ENCODE peak calls at places on chromosomes 6 and 20, in five cellular contexts. X is right atrium auricular region; Q is OCI-LY7; U is mesenchymal stem cell; I is CD4-positive, alpha-beta T cell. V is an unnamed sample.

GRCh38 chr6:39224058-39224457 is 5.2 kb downstream of the KCNK5 start:
- DNase-seq in X (no peak), Q (no peak), U (no peak), I (no peak), V (no peak)

GRCh38 chr20:53180928-53181362 is 208.8 kb downstream of the TSHZ2 start:
- DNase-seq in X (no peak), Q (no peak), U (no peak), I (no peak), V (no peak)

GRCh38 chr6:21597243-21597682 is 3.7 kb downstream of the SOX4 start:
- DNase-seq in X (no peak), Q (no peak), U (no peak), I (no peak), V (no peak)

GRCh38 chr6:49336514-49337131 is 126.4 kb downstream of the MMUT start:
- DNase-seq in X (no peak), Q (peak), U (peak), I (no peak), V (no peak)

GRCh38 chr6:26420607-26421235 is 18.6 kb downstream of the BTN3A1 start:
- DNase-seq in X (no peak), Q (peak), U (peak), I (no peak), V (no peak)

GRCh38 chr6:21612067-21612745 is 18.7 kb downstream of the SOX4 start:
- DNase-seq in X (no peak), Q (no peak), U (no peak), I (no peak), V (no peak)

GRCh38 chr6:42269553-42269952 is 51.9 kb upstream of the MRPS10 start:
- DNase-seq in X (no peak), Q (peak), U (no peak), I (no peak), V (no peak)

GRCh38 chr6:42692151-42692911 is 30.1 kb downstream of the PRPH2 start:
- DNase-seq in X (peak), Q (no peak), U (peak), I (no peak), V (no peak)

GRCh38 chr20:57579898-57580447 is 19.1 kb downstream of the PCK1 start:
- DNase-seq in X (no peak), Q (no peak), U (no peak), I (no peak), V (no peak)

DNA sequence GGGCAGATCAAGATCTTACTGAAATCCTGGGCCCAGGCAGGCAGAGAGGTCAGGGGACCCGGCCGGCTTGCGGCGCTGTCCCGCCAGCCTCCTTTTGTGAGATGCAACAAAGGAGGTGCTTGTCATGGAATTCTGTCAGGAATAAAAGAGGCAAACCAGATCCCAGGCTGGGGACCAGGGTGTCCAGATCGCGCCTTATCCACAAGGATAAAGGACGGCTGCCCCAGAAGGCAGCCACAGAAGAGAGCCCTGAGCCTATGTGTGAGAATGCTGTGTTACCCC is 42.6 kb upstream of the CDH22 start:
- DNase-seq in X (no peak), Q (no peak), U (no peak), I (no peak), V (no peak)
- H3K27ac ChIP-seq in X (no peak), Q (peak), U (peak), I (no peak), V (no peak)

DNA sequence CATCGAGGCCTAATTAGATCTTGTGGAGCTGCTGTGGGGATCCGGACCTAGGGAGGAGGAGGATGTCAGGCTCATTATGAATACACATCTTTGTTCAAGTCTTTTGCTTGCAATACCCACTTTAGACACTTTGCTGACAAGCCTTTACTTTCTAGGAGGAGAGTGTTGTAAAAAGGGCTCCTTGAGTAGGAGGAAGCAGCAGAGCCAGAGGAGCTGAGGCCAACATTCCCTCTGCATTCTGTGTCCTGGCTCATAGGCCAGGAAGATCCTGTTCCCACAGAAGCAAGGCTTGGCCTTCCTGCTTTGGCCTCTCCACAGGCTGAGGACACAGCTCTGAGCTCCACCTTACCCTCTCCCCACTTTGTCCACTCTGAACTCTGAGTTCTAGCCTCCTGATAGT is 67.1 kb downstream of the TPD52L1 start:
- DNase-seq in X (peak), Q (no peak), U (no peak), I (no peak), V (peak)
- H3K27ac ChIP-seq in X (peak), Q (no peak), U (peak), I (no peak), V (peak)

GRCh38 chr6:36370638-36371037 is 16.8 kb downstream of the ETV7 start:
- DNase-seq in X (no peak), Q (no peak), U (no peak), I (no peak), V (no peak)

GRCh38 chr6:36367743-36368142 is 19.7 kb downstream of the ETV7 start:
- DNase-seq in X (no peak), Q (no peak), U (no peak), I (no peak), V (no peak)

GRCh38 chr6:36368921-36369880 is 18.3 kb downstream of the ETV7 start:
- DNase-seq in X (no peak), Q (no peak), U (peak), I (no peak), V (no peak)

GRCh38 chr6:36371231-36371630 is 16.2 kb downstream of the ETV7 start:
- DNase-seq in X (no peak), Q (no peak), U (no peak), I (no peak), V (no peak)

DNA sequence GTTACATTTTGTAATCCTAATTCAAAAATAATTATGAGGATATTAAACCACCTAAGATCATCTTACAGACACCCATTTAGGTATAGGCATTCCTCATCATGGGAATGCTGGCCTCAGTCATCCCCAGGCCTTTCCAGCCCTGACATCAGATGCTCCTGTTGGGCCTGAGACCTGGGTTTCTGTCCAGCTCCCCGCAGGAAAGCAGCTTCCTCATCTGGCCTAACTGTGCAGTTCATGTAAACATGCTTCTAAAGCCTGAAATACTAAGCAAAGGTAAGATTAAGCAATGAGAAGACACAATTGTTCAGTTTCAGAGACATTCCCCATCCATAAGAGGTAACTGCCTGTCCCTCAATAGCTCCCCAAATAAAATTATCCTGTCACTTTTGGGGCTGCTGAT is 19.0 kb downstream of the ETV7 start:
- DNase-seq in X (no peak), Q (no peak), U (no peak), I (no peak), V (no peak)
- H3K27ac ChIP-seq in X (no peak), Q (no peak), U (no peak), I (no peak), V (peak)

DNA sequence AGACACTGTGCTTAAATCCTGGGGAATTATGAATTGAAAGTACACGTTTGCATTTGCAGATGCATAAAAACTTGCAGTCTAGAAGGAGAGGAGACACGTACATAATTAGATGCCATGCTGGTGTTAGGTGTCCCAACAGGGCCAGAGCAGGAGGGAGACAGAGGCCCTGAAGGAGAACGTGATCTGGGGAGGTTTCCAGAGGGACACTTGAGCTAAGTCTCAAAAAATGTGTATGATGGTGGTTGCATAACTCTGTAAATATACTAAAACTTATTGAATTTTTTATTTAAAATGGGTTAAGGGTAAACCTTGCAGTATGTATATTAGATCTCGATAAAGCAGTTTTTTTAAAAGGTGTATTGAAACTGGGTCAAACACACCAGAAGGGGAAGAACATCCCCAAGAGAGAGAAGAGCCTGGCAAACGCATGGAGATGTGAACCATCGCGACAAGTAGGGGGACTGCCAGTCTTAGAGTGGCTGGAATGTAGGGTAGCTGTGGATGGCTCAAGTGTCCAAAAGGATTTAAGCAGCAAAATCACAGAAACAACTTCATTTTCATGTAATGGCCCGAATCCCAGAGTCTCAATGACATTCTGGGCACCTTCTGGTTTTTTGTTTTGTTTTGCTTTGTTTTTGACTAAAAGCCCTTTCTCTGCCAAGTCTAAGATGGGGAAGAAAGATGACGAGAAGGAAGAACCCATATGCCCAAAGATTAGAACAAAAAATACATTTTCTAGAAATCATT is 15.3 kb downstream of the TRAF3IP2 start:
- DNase-seq in X (no peak), Q (no peak), U (no peak), I (no peak), V (no peak)
- H3K27ac ChIP-seq in X (peak), Q (no peak), U (no peak), I (no peak), V (peak)

GRCh38 chr6:126110494-126111270 is 124.3 kb downstream of the TRMT11 start:
- DNase-seq in X (no peak), Q (no peak), U (no peak), I (no peak), V (no peak)
- H3K27ac ChIP-seq in X (no peak), Q (no peak), U (no peak), I (no peak), V (no peak)

GRCh38 chr6:14472964-14473363 is 355.4 kb downstream of the CD83 start:
- DNase-seq in X (no peak), Q (no peak), U (peak), I (no peak), V (no peak)
- H3K27ac ChIP-seq in X (no peak), Q (no peak), U (peak), I (no peak), V (peak)

DNA sequence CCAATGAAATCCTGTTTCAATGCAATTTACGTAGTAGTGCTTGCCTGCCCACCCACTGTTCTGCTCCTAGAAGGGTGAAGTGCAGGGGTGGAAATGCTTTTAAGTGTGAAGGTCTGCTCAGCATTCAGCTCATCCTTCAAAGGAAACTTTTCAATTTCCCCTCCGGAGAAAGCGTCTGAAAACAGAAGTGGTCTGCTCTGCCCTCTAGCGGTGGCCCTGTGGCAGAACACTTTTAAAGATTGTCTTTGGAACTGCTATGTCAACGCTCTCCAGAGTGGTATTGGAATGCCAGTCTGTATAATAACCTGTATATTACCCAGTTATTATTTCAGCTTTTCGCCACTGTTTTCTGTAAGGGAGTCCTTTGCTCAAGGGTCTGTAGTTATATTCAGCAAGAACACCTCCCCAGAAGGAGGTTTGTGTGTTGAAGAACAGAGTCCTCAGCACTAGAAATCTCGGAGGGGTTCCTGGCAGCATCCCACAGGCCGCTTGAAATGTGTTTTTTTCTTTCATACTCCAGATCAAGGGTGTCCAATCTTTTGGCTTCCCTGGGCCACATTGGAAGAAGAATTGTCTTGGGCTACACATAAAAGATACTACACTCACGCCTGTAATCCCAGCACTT is 63.1 kb upstream of the KLHL31 start:
- DNase-seq in X (no peak), Q (peak), U (peak), I (peak), V (no peak)
- H3K27ac ChIP-seq in X (no peak), Q (no peak), U (no peak), I (no peak), V (no peak)